ENCODE peak calls at places on chromosome X, in seven cellular contexts. One of them, this sample, is unnamed.

GRCh38 chrX:38664285-38664684 is 102.9 kb downstream of the TSPAN7 start:
- DNase-seq in right cardiac atrium: no peak
- DNase-seq in spleen: no peak
- DNase-seq in astrocyte: peak; percentile 21
- DNase-seq in tibial nerve: no peak
- DNase-seq in PC-3: peak; percentile 56
- DNase-seq in NT2/D1: peak; percentile 33
- DNase-seq in this sample: peak; percentile 15

GRCh38 chrX:112587194-112587593 is 92.5 kb downstream of the LHFPL1 start:
- DNase-seq in PC-3: no peak
- DNase-seq in NT2/D1: no peak
- DNase-seq in spleen: no peak
- DNase-seq in tibial nerve: no peak
- DNase-seq in astrocyte: no peak
- DNase-seq in right cardiac atrium: no peak
- DNase-seq in this sample: peak; percentile 10

GRCh38 chrX:69285881-69286545 is 120.8 kb upstream of the PJA1 start:
- DNase-seq in astrocyte: no peak
- DNase-seq in NT2/D1: no peak
- DNase-seq in tibial nerve: peak; percentile 49
- DNase-seq in PC-3: peak; percentile 57
- DNase-seq in spleen: peak; percentile 88
- DNase-seq in right cardiac atrium: peak; percentile 90
- DNase-seq in this sample: peak; percentile 55

GRCh38 chrX:15834051-15834450 is 20.6 kb downstream of the AP1S2 start:
- DNase-seq in spleen: no peak
- DNase-seq in tibial nerve: no peak
- DNase-seq in NT2/D1: no peak
- DNase-seq in right cardiac atrium: no peak
- DNase-seq in astrocyte: no peak
- DNase-seq in PC-3: no peak
- DNase-seq in this sample: no peak

GRCh38 chrX:151397741-151398070 is 700 bp downstream of the VMA21 start:
- DNase-seq in spleen: no peak
- DNase-seq in astrocyte: peak; percentile 1
- DNase-seq in right cardiac atrium: no peak
- DNase-seq in NT2/D1: no peak
- DNase-seq in tibial nerve: no peak
- DNase-seq in PC-3: peak; percentile 7
- DNase-seq in this sample: no peak

GRCh38 chrX:110143454-110144210 is 140.7 kb downstream of the TMEM164 start:
- DNase-seq in right cardiac atrium: peak; percentile 67
- DNase-seq in spleen: no peak
- DNase-seq in NT2/D1: no peak
- DNase-seq in tibial nerve: no peak
- DNase-seq in PC-3: no peak
- DNase-seq in astrocyte: no peak
- DNase-seq in this sample: no peak

GRCh38 chrX:119389854-119390501 is 9.2 kb upstream of the SLC25A43 start:
- DNase-seq in tibial nerve: no peak
- DNase-seq in astrocyte: no peak
- DNase-seq in spleen: no peak
- DNase-seq in PC-3: no peak
- DNase-seq in NT2/D1: no peak
- DNase-seq in right cardiac atrium: no peak
- DNase-seq in this sample: no peak

GRCh38 chrX:155611302-155611701 is 1.4 kb downstream of the TMLHE start:
- DNase-seq in spleen: no peak
- DNase-seq in right cardiac atrium: no peak
- DNase-seq in astrocyte: no peak
- DNase-seq in NT2/D1: no peak
- DNase-seq in tibial nerve: no peak
- DNase-seq in PC-3: no peak
- DNase-seq in this sample: no peak

GRCh38 chrX:152927858-152928760 is 30.2 kb downstream of the ZNF185 start:
- DNase-seq in PC-3: no peak
- DNase-seq in NT2/D1: no peak
- DNase-seq in right cardiac atrium: no peak
- DNase-seq in tibial nerve: no peak
- DNase-seq in spleen: peak; percentile 36
- DNase-seq in astrocyte: no peak
- DNase-seq in this sample: no peak

GRCh38 chrX:46262299-46262698 is 282.9 kb downstream of the ZNF674 start:
- DNase-seq in right cardiac atrium: no peak
- DNase-seq in NT2/D1: no peak
- DNase-seq in spleen: no peak
- DNase-seq in PC-3: no peak
- DNase-seq in astrocyte: no peak
- DNase-seq in tibial nerve: no peak
- DNase-seq in this sample: no peak

GRCh38 chrX:8189096-8189830 is 18.2 kb upstream of the VCX2 start:
- DNase-seq in right cardiac atrium: no peak
- DNase-seq in NT2/D1: no peak
- DNase-seq in PC-3: no peak
- DNase-seq in astrocyte: no peak
- DNase-seq in spleen: no peak
- DNase-seq in tibial nerve: no peak
- DNase-seq in this sample: no peak

GRCh38 chrX:139882299-139882698 is 50.6 kb downstream of the ATP11C start:
- DNase-seq in right cardiac atrium: no peak
- DNase-seq in tibial nerve: no peak
- DNase-seq in NT2/D1: no peak
- DNase-seq in PC-3: no peak
- DNase-seq in spleen: no peak
- DNase-seq in astrocyte: no peak
- DNase-seq in this sample: no peak

GRCh38 chrX:149881081-149881711 is at the start of gene MAGEA8:
- DNase-seq in astrocyte: no peak
- DNase-seq in PC-3: no peak
- DNase-seq in tibial nerve: no peak
- DNase-seq in spleen: no peak
- DNase-seq in right cardiac atrium: no peak
- DNase-seq in NT2/D1: peak; percentile 0
- DNase-seq in this sample: no peak

GRCh38 chrX:111447298-111447697 is 35.3 kb upstream of the DCX start:
- DNase-seq in spleen: no peak
- DNase-seq in right cardiac atrium: no peak
- DNase-seq in tibial nerve: no peak
- DNase-seq in astrocyte: peak; percentile 1
- DNase-seq in NT2/D1: peak; percentile 23
- DNase-seq in PC-3: peak; percentile 22
- DNase-seq in this sample: peak; percentile 89

DNA sequence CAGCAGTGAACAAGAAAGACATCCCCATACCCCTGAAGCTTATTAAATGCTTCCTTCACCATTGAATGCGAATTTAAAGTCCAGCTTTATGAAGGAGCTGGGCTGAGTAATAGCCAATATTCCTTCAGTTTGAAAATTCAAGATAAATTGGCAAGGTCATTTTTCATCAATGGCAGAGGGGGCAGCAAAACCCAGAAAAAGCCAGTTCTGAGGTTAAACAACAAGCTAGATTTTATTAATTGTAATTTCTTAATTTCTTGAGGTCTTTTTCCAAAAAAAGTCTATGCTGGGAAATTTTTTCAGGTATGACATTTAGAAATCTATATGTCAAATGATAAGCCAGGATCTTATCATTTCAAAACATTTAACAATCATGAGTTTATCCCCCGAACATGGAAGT is 808.9 kb downstream of the RPA4 start:
- DNase-seq in tibial nerve: no peak
- DNase-seq in right cardiac atrium: no peak
- DNase-seq in PC-3: no peak
- DNase-seq in astrocyte: no peak
- DNase-seq in NT2/D1: no peak
- DNase-seq in spleen: no peak
- DNase-seq in this sample: no peak
- H3K4me1 ChIP-seq in tibial nerve: no peaks in the 10 kb centered on the region
- H3K4me1 ChIP-seq in right cardiac atrium: no peaks in the 10 kb centered on the region
- H3K4me1 ChIP-seq in PC-3: no peaks in the 10 kb centered on the region
- H3K4me1 ChIP-seq in astrocyte: no peaks in the 10 kb centered on the region
- H3K4me1 ChIP-seq in NT2/D1: no peaks in the 10 kb centered on the region
- H3K4me1 ChIP-seq in spleen: no peaks in the 10 kb centered on the region
- H3K4me1 ChIP-seq in this sample: no peaks in the 10 kb centered on the region

GRCh38 chrX:148573119-148573518 is 72.7 kb downstream of the AFF2 start:
- DNase-seq in tibial nerve: no peak
- DNase-seq in NT2/D1: no peak
- DNase-seq in right cardiac atrium: no peak
- DNase-seq in spleen: no peak
- DNase-seq in PC-3: no peak
- DNase-seq in astrocyte: no peak
- DNase-seq in this sample: no peak

GRCh38 chrX:148567229-148567628 is 66.8 kb downstream of the AFF2 start:
- DNase-seq in spleen: no peak
- DNase-seq in right cardiac atrium: no peak
- DNase-seq in PC-3: no peak
- DNase-seq in NT2/D1: no peak
- DNase-seq in astrocyte: peak; percentile 82
- DNase-seq in tibial nerve: no peak
- DNase-seq in this sample: peak; percentile 3

GRCh38 chrX:148572332-148572731 is 71.9 kb downstream of the AFF2 start:
- DNase-seq in astrocyte: no peak
- DNase-seq in PC-3: no peak
- DNase-seq in tibial nerve: no peak
- DNase-seq in spleen: no peak
- DNase-seq in right cardiac atrium: no peak
- DNase-seq in NT2/D1: no peak
- DNase-seq in this sample: no peak

GRCh38 chrX:148567779-148568178 is 67.4 kb downstream of the AFF2 start:
- DNase-seq in spleen: no peak
- DNase-seq in astrocyte: no peak
- DNase-seq in PC-3: no peak
- DNase-seq in tibial nerve: no peak
- DNase-seq in NT2/D1: no peak
- DNase-seq in right cardiac atrium: no peak
- DNase-seq in this sample: no peak

GRCh38 chrX:148568763-148569162 is 68.3 kb downstream of the AFF2 start:
- DNase-seq in PC-3: no peak
- DNase-seq in spleen: no peak
- DNase-seq in NT2/D1: no peak
- DNase-seq in right cardiac atrium: no peak
- DNase-seq in astrocyte: no peak
- DNase-seq in tibial nerve: no peak
- DNase-seq in this sample: no peak
- H3K4me1 ChIP-seq in PC-3: no peaks in the 10 kb centered on the region
- H3K4me1 ChIP-seq in spleen: no peaks in the 10 kb centered on the region
- H3K4me1 ChIP-seq in NT2/D1: no peaks in the 10 kb centered on the region
- H3K4me1 ChIP-seq in right cardiac atrium: no peaks in the 10 kb centered on the region
- H3K4me1 ChIP-seq in astrocyte: peaks cover 14% of the 10 kb centered on the region
- H3K4me1 ChIP-seq in tibial nerve: no peaks in the 10 kb centered on the region
- H3K4me1 ChIP-seq in this sample: no peaks in the 10 kb centered on the region

DNA sequence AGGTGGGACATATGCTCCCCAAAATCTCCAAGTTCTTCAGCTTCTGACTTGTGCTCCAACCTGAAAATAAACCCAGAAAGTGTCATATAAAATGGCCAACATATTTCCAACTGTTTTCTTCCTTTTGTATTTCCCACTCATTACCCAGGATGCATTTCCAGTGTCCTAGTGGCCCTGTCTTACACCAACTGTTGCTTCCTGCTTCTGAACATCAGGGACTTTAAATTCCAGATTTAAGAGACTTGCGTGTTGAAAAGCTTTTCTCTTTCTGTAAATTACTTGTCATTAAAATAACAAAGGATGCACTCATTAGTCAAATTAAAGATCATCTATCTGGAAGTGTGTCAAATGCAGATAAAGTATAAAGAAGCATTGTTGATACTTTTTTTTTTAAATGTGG is 19.9 kb downstream of the MID1 start:
- DNase-seq in spleen: no peak
- DNase-seq in astrocyte: no peak
- DNase-seq in NT2/D1: no peak
- DNase-seq in right cardiac atrium: no peak
- DNase-seq in PC-3: no peak
- DNase-seq in tibial nerve: no peak
- DNase-seq in this sample: no peak
- H3K4me1 ChIP-seq in spleen: no peaks in the 10 kb centered on the region
- H3K4me1 ChIP-seq in astrocyte: no peaks in the 10 kb centered on the region
- H3K4me1 ChIP-seq in NT2/D1: no peaks in the 10 kb centered on the region
- H3K4me1 ChIP-seq in right cardiac atrium: peaks cover 8% of the 10 kb centered on the region
- H3K4me1 ChIP-seq in PC-3: peaks cover 16% of the 10 kb centered on the region
- H3K4me1 ChIP-seq in tibial nerve: no peaks in the 10 kb centered on the region
- H3K4me1 ChIP-seq in this sample: peaks cover 9% of the 10 kb centered on the region

GRCh38 chrX:10611441-10612090 is 8.8 kb downstream of the MID1 start:
- DNase-seq in spleen: no peak
- DNase-seq in astrocyte: no peak
- DNase-seq in PC-3: peak; percentile 38
- DNase-seq in NT2/D1: peak; percentile 38
- DNase-seq in tibial nerve: no peak
- DNase-seq in right cardiac atrium: no peak
- DNase-seq in this sample: no peak

GRCh38 chrX:10608099-10608498 is 12.3 kb downstream of the MID1 start:
- DNase-seq in tibial nerve: no peak
- DNase-seq in NT2/D1: no peak
- DNase-seq in PC-3: peak; percentile 84
- DNase-seq in spleen: no peak
- DNase-seq in astrocyte: peak; percentile 57
- DNase-seq in right cardiac atrium: no peak
- DNase-seq in this sample: no peak

GRCh38 chrX:10615931-10616780 is 4.2 kb downstream of the MID1 start:
- DNase-seq in right cardiac atrium: peak; percentile 55
- DNase-seq in tibial nerve: peak; percentile 16
- DNase-seq in astrocyte: peak; percentile 68
- DNase-seq in NT2/D1: peak; percentile 51
- DNase-seq in PC-3: peak; percentile 69
- DNase-seq in spleen: no peak
- DNase-seq in this sample: peak; percentile 37

GRCh38 chrX:10607233-10607632 is 13.2 kb downstream of the MID1 start:
- DNase-seq in astrocyte: no peak
- DNase-seq in right cardiac atrium: no peak
- DNase-seq in NT2/D1: no peak
- DNase-seq in spleen: no peak
- DNase-seq in PC-3: no peak
- DNase-seq in tibial nerve: no peak
- DNase-seq in this sample: no peak

GRCh38 chrX:10612215-10612614 is 8.2 kb downstream of the MID1 start:
- DNase-seq in spleen: no peak
- DNase-seq in right cardiac atrium: no peak
- DNase-seq in PC-3: peak; percentile 79
- DNase-seq in tibial nerve: no peak
- DNase-seq in NT2/D1: no peak
- DNase-seq in astrocyte: peak; percentile 82
- DNase-seq in this sample: no peak
- H3K4me1 ChIP-seq in spleen: no peaks in the 10 kb centered on the region
- H3K4me1 ChIP-seq in right cardiac atrium: no peaks in the 10 kb centered on the region
- H3K4me1 ChIP-seq in PC-3: peaks cover 67% of the 10 kb centered on the region
- H3K4me1 ChIP-seq in tibial nerve: no peaks in the 10 kb centered on the region
- H3K4me1 ChIP-seq in NT2/D1: no peaks in the 10 kb centered on the region
- H3K4me1 ChIP-seq in astrocyte: peaks cover 22% of the 10 kb centered on the region
- H3K4me1 ChIP-seq in this sample: peaks cover 15% of the 10 kb centered on the region

This sample was measured in SJCRH30.